ENCODE peak calls at places on chromosomes 5 and 9, in seven cellular contexts. G is NCI-H1092, J is ACHN, C is GM13977, O is fibroblast of the aortic adventitia, W is nucleus accumbens, H is iris pigment epithelial cell. N is an unnamed sample.

GRCh38 chr5:76389513-76390154 is 13.5 kb upstream of the IQGAP2 start:
- DNase-seq in W (no peak), H (no peak), J (no peak), G (no peak), C (no peak), O (no peak), N (no peak)

GRCh38 chr5:103706939-103707682 is 144.5 kb upstream of the NUDT12 start:
- DNase-seq in J (no peak), O (no peak), G (no peak), C (no peak), H (no peak), W (no peak), N (no peak)

GRCh38 chr5:76861616-76862015 is 11.8 kb downstream of the S100Z start:
- DNase-seq in C (no peak), O (peak), G (no peak), J (no peak), W (no peak), H (peak), N (no peak)

GRCh38 chr9:130689937-130690700 is 3.5 kb upstream of the EXOSC2 start:
- DNase-seq in J (peak), H (peak), W (peak), C (peak), O (peak), G (peak), N (no peak)

GRCh38 chr9:112162644-112163413 is 12.3 kb downstream of the SUSD1 start:
- DNase-seq in H (no peak), J (no peak), O (no peak), C (no peak), W (no peak), G (no peak), N (no peak)

GRCh38 chr9:16371306-16371705 is 499.2 kb downstream of the BNC2 start:
- DNase-seq in H (peak), O (no peak), W (no peak), C (no peak), G (no peak), J (no peak), N (no peak)

GRCh38 chr9:137487454-137488329 is 28.6 kb upstream of the NSMF start:
- DNase-seq in O (no peak), J (no peak), H (no peak), C (no peak), G (peak), W (no peak), N (no peak)

GRCh38 chr9:134624119-134624826 is 17.3 kb upstream of the COL5A1 start:
- DNase-seq in O (peak), H (no peak), C (no peak), J (no peak), G (no peak), W (no peak), N (no peak)

GRCh38 chr5:38467353-38468040 is 88.9 kb downstream of the LIFR start:
- DNase-seq in G (no peak), C (no peak), W (no peak), O (peak), J (no peak), H (peak), N (peak)

GRCh38 chr5:174573210-174574014 is 151.0 kb upstream of the MSX2 start:
- DNase-seq in C (no peak), G (no peak), H (no peak), O (peak), J (no peak), W (no peak), N (no peak)

GRCh38 chr9:3441197-3441816 is 84.5 kb downstream of the RFX3 start:
- DNase-seq in J (peak), O (peak), W (peak), G (peak), H (peak), C (peak), N (no peak)

GRCh38 chr5:125700380-125700856 is 722.8 kb upstream of the GRAMD2B start:
- DNase-seq in O (peak), C (no peak), H (peak), G (peak), J (peak), W (no peak), N (no peak)

GRCh38 chr9:34574632-34575031 is 14.9 kb downstream of the CNTFR start:
- DNase-seq in W (no peak), G (no peak), C (no peak), J (no peak), O (no peak), H (no peak), N (no peak)

GRCh38 chr5:107005653-107006052 is 665.1 kb downstream of the EFNA5 start:
- DNase-seq in J (no peak), W (no peak), H (no peak), G (no peak), O (no peak), C (no peak), N (no peak)

GRCh38 chr9:111597852-111598729 is 1.4 kb downstream of the PTGR1 start:
- DNase-seq in H (peak), J (peak), G (peak), C (peak), O (peak), W (peak), N (no peak)

GRCh38 chr5:149749481-149750365 is 19.6 kb downstream of the PPARGC1B start:
- DNase-seq in H (peak), W (no peak), G (no peak), O (peak), J (no peak), C (no peak), N (no peak)

GRCh38 chr5:1542755-1543154 is 19.0 kb upstream of the LPCAT1 start:
- DNase-seq in C (no peak), O (peak), G (no peak), H (no peak), W (no peak), J (peak), N (peak)

GRCh38 chr9:109031241-109031640 is 17.9 kb upstream of the CTNNAL1 start:
- DNase-seq in C (no peak), O (peak), H (peak), J (no peak), W (no peak), G (no peak), N (no peak)

GRCh38 chr5:1497795-1498622 is 25.8 kb downstream of the LPCAT1 start:
- DNase-seq in G (no peak), O (peak), W (no peak), J (no peak), H (no peak), C (peak), N (no peak)

GRCh38 chr5:83567741-83568530 is 96.4 kb downstream of the VCAN start:
- DNase-seq in W (no peak), H (peak), G (no peak), J (peak), C (no peak), O (peak), N (no peak)

GRCh38 chr5:149702953-149703646 is 27.0 kb upstream of the PPARGC1B start:
- DNase-seq in H (no peak), G (no peak), J (no peak), O (no peak), C (no peak), W (no peak), N (peak)

GRCh38 chr5:115465416-115465815 is 79.2 kb downstream of the FEM1C start:
- DNase-seq in C (no peak), J (no peak), G (no peak), O (peak), H (no peak), W (no peak), N (no peak)

GRCh38 chr5:166441-167372 is 24.6 kb upstream of the LRRC14B start:
- DNase-seq in O (no peak), G (no peak), J (no peak), C (no peak), H (no peak), W (no peak), N (no peak)

GRCh38 chr5:131129306-131129705 is 35.8 kb downstream of the HINT1 start:
- DNase-seq in W (no peak), O (no peak), G (no peak), J (no peak), C (no peak), H (no peak), N (no peak)

GRCh38 chr9:130425741-130426466 is 18.9 kb upstream of the ASS1 start:
- DNase-seq in G (no peak), J (no peak), W (no peak), O (no peak), H (no peak), C (no peak), N (no peak)

GRCh38 chr9:93134740-93135444 is 841 bp upstream of the NINJ1 start:
- DNase-seq in G (no peak), C (no peak), O (no peak), H (no peak), W (no peak), J (no peak), N (no peak)

GRCh38 chr5:138632900-138633489 is 57.8 kb upstream of the HSPA9 start:
- DNase-seq in H (peak), G (no peak), W (peak), J (peak), O (peak), C (peak), N (no peak)

GRCh38 chr5:95759634-95760033 is 28.5 kb downstream of the RHOBTB3 start:
- DNase-seq in C (no peak), O (peak), W (no peak), G (no peak), H (peak), J (peak), N (no peak)

GRCh38 chr9:98425079-98425478 is 169.6 kb upstream of the TBC1D2 start:
- DNase-seq in O (no peak), C (no peak), G (no peak), W (no peak), J (no peak), H (no peak), N (no peak)

GRCh38 chr5:72244862-72245371 is 75.1 kb downstream of the MRPS27 start:
- DNase-seq in H (peak), G (no peak), J (peak), O (peak), W (peak), C (peak), N (no peak)

GRCh38 chr5:31809037-31809910 is 170.3 kb downstream of the PDZD2 start:
- DNase-seq in J (peak), C (peak), G (peak), O (peak), W (peak), H (peak), N (no peak)

GRCh38 chr9:34170252-34170915 is 8.5 kb upstream of the UBAP1 start:
- DNase-seq in G (no peak), J (no peak), H (no peak), C (no peak), O (no peak), W (no peak), N (no peak)

GRCh38 chr9:74066128-74066527 is 431.0 kb upstream of the RORB start:
- DNase-seq in O (no peak), J (no peak), C (no peak), H (no peak), W (no peak), G (no peak), N (no peak)

GRCh38 chr9:80305136-80305535 is 733.4 kb downstream of the TLE4 start:
- DNase-seq in O (no peak), J (no peak), W (no peak), C (no peak), G (no peak), H (peak), N (no peak)

GRCh38 chr5:31986101-31986500 is 188.0 kb downstream of the GOLPH3 start:
- DNase-seq in W (no peak), G (no peak), C (no peak), H (no peak), O (no peak), J (no peak), N (no peak)

GRCh38 chr5:50807661-50808060 is 141.2 kb downstream of the PARP8 start:
- DNase-seq in J (no peak), O (peak), W (no peak), C (no peak), H (peak), G (no peak), N (no peak)

GRCh38 chr5:61659221-61659696 is 327.2 kb downstream of the ZSWIM6 start:
- DNase-seq in C (no peak), H (no peak), J (no peak), W (no peak), G (no peak), O (no peak), N (no peak)

N was measured in osteocyte.